ENCODE peak calls at places on chromosomes 16 and 17, in five cellular contexts. One of them, this sample, is unnamed.

GRCh38 chr16:80058236-80058635 is 457.7 kb upstream of the MAF start:
- DNase-seq in SK-N-SH: no peak
- DNase-seq in K562: no peak
- DNase-seq in HepG2: no peak
- DNase-seq in GM12878: no peak
- DNase-seq in this sample: no peak

GRCh38 chr16:89011909-89012621 is 35.1 kb upstream of the CBFA2T3 start:
- DNase-seq in SK-N-SH: no peak
- DNase-seq in K562: no peak
- DNase-seq in HepG2: no peak
- DNase-seq in GM12878: no peak
- DNase-seq in this sample: no peak

GRCh38 chr17:41965694-41966375 is 760 bp upstream of the CNP start:
- DNase-seq in SK-N-SH: peak; percentile 54
- DNase-seq in K562: peak; percentile 81
- DNase-seq in HepG2: peak; percentile 88
- DNase-seq in GM12878: no peak
- DNase-seq in this sample: peak; percentile 46

GRCh38 chr16:2447920-2448583 is 11.9 kb upstream of the TEDC2 start:
- DNase-seq in SK-N-SH: no peak
- DNase-seq in K562: no peak
- DNase-seq in HepG2: no peak
- DNase-seq in GM12878: no peak
- DNase-seq in this sample: no peak

GRCh38 chr17:41116292-41116691 is 1.9 kb downstream of the KRTAP4-11 start:
- DNase-seq in SK-N-SH: no peak
- DNase-seq in K562: no peak
- DNase-seq in HepG2: no peak
- DNase-seq in GM12878: no peak
- DNase-seq in this sample: no peak

GRCh38 chr17:82372063-82372590 is 562 bp downstream of the UTS2R start:
- DNase-seq in SK-N-SH: peak; percentile 59
- DNase-seq in K562: no peak
- DNase-seq in HepG2: no peak
- DNase-seq in GM12878: no peak
- DNase-seq in this sample: no peak

GRCh38 chr17:30921544-30922196 is at the start of gene ADAP2:
- DNase-seq in SK-N-SH: peak; percentile 69
- DNase-seq in K562: peak; percentile 72
- DNase-seq in HepG2: no peak
- DNase-seq in GM12878: no peak
- DNase-seq in this sample: peak; percentile 46

GRCh38 chr17:49822829-49823228 is 25.0 kb downstream of the TAC4 start:
- DNase-seq in SK-N-SH: no peak
- DNase-seq in K562: peak; percentile 44
- DNase-seq in HepG2: no peak
- DNase-seq in GM12878: no peak
- DNase-seq in this sample: no peak

GRCh38 chr17:37774508-37774907 is 29.6 kb upstream of the HNF1B start:
- DNase-seq in SK-N-SH: no peak
- DNase-seq in K562: no peak
- DNase-seq in HepG2: no peak
- DNase-seq in GM12878: peak; percentile 91
- DNase-seq in this sample: no peak

GRCh38 chr16:28543072-28543471 is 4.3 kb upstream of the NUPR1 start:
- DNase-seq in SK-N-SH: no peak
- DNase-seq in K562: no peak
- DNase-seq in HepG2: no peak
- DNase-seq in GM12878: no peak
- DNase-seq in this sample: no peak

GRCh38 chr17:1095093-1095852 is 84.5 kb downstream of the ABR start:
- DNase-seq in SK-N-SH: no peak
- DNase-seq in K562: no peak
- DNase-seq in HepG2: no peak
- DNase-seq in GM12878: no peak
- DNase-seq in this sample: no peak

GRCh38 chr17:9284884-9285283 is 263.6 kb downstream of the NTN1 start:
- DNase-seq in SK-N-SH: no peak
- DNase-seq in K562: no peak
- DNase-seq in HepG2: no peak
- DNase-seq in GM12878: no peak
- DNase-seq in this sample: no peak

GRCh38 chr16:1345087-1345486 is 6.6 kb downstream of the TSR3 start:
- DNase-seq in SK-N-SH: no peak
- DNase-seq in K562: no peak
- DNase-seq in HepG2: no peak
- DNase-seq in GM12878: no peak
- DNase-seq in this sample: no peak

GRCh38 chr16:89410794-89411309 is 79.5 kb downstream of the ANKRD11 start:
- DNase-seq in SK-N-SH: peak; percentile 86
- DNase-seq in K562: no peak
- DNase-seq in HepG2: peak; percentile 34
- DNase-seq in GM12878: no peak
- DNase-seq in this sample: no peak

GRCh38 chr17:49035470-49036269 is 38.5 kb downstream of the IGF2BP1 start:
- DNase-seq in SK-N-SH: peak; percentile 84
- DNase-seq in K562: peak; percentile 64
- DNase-seq in HepG2: no peak
- DNase-seq in GM12878: no peak
- DNase-seq in this sample: peak; percentile 42

GRCh38 chr17:32798938-32799337 is 78.0 kb downstream of the MYO1D start:
- DNase-seq in SK-N-SH: no peak
- DNase-seq in K562: no peak
- DNase-seq in HepG2: no peak
- DNase-seq in GM12878: no peak
- DNase-seq in this sample: no peak

GRCh38 chr16:14419817-14420216 is 210.2 kb downstream of the PARN start:
- DNase-seq in SK-N-SH: no peak
- DNase-seq in K562: no peak
- DNase-seq in HepG2: no peak
- DNase-seq in GM12878: no peak
- DNase-seq in this sample: no peak

GRCh38 chr16:4176794-4177438 is 60.7 kb upstream of the ADCY9 start:
- DNase-seq in SK-N-SH: no peak
- DNase-seq in K562: peak; percentile 29
- DNase-seq in HepG2: peak; percentile 8
- DNase-seq in GM12878: peak; percentile 21
- DNase-seq in this sample: no peak

GRCh38 chr16:55411231-55411630 is 67.8 kb upstream of the MMP2 start:
- DNase-seq in SK-N-SH: no peak
- DNase-seq in K562: no peak
- DNase-seq in HepG2: no peak
- DNase-seq in GM12878: no peak
- DNase-seq in this sample: no peak

GRCh38 chr17:81867952-81868673 is 3.0 kb downstream of the ARHGDIA start:
- DNase-seq in SK-N-SH: peak; percentile 51
- DNase-seq in K562: peak; percentile 26
- DNase-seq in HepG2: no peak
- DNase-seq in GM12878: no peak
- DNase-seq in this sample: no peak

GRCh38 chr17:30312218-30312617 is 20.5 kb upstream of the BLMH start:
- DNase-seq in SK-N-SH: no peak
- DNase-seq in K562: no peak
- DNase-seq in HepG2: no peak
- DNase-seq in GM12878: no peak
- DNase-seq in this sample: no peak

GRCh38 chr16:11535494-11535893 is 51.2 kb downstream of the LITAF start:
- DNase-seq in SK-N-SH: no peak
- DNase-seq in K562: no peak
- DNase-seq in HepG2: peak; percentile 39
- DNase-seq in GM12878: no peak
- DNase-seq in this sample: no peak

GRCh38 chr17:50511058-50511457 is 2.8 kb downstream of the MYCBPAP start:
- DNase-seq in SK-N-SH: no peak
- DNase-seq in K562: no peak
- DNase-seq in HepG2: no peak
- DNase-seq in GM12878: peak; percentile 83
- DNase-seq in this sample: no peak

GRCh38 chr16:85486256-85486915 is 126.7 kb upstream of the GSE1 start:
- DNase-seq in SK-N-SH: no peak
- DNase-seq in K562: no peak
- DNase-seq in HepG2: no peak
- DNase-seq in GM12878: no peak
- DNase-seq in this sample: no peak

GRCh38 chr17:29172589-29172988 is 7.6 kb downstream of the MYO18A start:
- DNase-seq in SK-N-SH: no peak
- DNase-seq in K562: no peak
- DNase-seq in HepG2: no peak
- DNase-seq in GM12878: no peak
- DNase-seq in this sample: no peak
- TF ChIP-seq FOXM1 in SK-N-SH: no peak
- TF ChIP-seq FOXM1 in K562: no peak
- TF ChIP-seq FOXM1 in HepG2: no peak
- TF ChIP-seq FOXM1 in GM12878: no peak
- TF ChIP-seq FOXM1 in this sample: no peak

GRCh38 chr17:55004484-55004883 is 35.9 kb downstream of the STXBP4 start:
- DNase-seq in SK-N-SH: no peak
- DNase-seq in K562: no peak
- DNase-seq in HepG2: no peak
- DNase-seq in GM12878: no peak
- DNase-seq in this sample: no peak

DNA sequence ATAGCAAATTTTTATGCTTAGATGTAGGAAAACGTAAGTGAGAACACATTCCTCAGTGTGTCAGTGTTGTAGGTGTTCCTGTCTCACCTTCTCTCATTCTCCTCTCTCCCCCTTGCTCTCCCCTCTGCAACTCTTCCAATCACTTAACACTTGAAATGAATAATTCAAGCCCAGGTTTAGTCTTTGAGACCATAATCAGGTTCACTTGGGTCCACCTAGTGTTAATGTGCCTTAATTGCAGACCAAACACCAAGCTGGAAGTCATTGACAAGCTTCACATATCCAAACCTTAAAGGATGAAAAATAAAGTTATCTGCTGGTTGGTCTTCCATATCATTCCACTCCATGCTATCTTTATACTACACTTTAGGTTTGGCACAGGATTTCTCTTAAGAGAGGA is 37.0 kb downstream of the STXBP4 start:
- DNase-seq in SK-N-SH: peak; percentile 20
- DNase-seq in K562: peak; percentile 9
- DNase-seq in HepG2: peak; percentile 40
- DNase-seq in GM12878: no peak
- DNase-seq in this sample: peak; percentile 9
- TF ChIP-seq FOXM1 in SK-N-SH: no peak
- TF ChIP-seq FOXM1 in K562: no peak
- TF ChIP-seq FOXM1 in HepG2: no peak
- TF ChIP-seq FOXM1 in GM12878: no peak
- TF ChIP-seq FOXM1 in this sample: no peak

GRCh38 chr16:66847533-66848057 is 3.4 kb downstream of the CA7 start:
- DNase-seq in SK-N-SH: no peak
- DNase-seq in K562: no peak
- DNase-seq in HepG2: no peak
- DNase-seq in GM12878: no peak
- DNase-seq in this sample: no peak
- TF ChIP-seq FOXM1 in SK-N-SH: no peak
- TF ChIP-seq FOXM1 in K562: no peak
- TF ChIP-seq FOXM1 in HepG2: no peak
- TF ChIP-seq FOXM1 in GM12878: no peak
- TF ChIP-seq FOXM1 in this sample: no peak

GRCh38 chr17:70896843-70897242 is 727.5 kb downstream of the KCNJ2 start:
- DNase-seq in SK-N-SH: no peak
- DNase-seq in K562: no peak
- DNase-seq in HepG2: no peak
- DNase-seq in GM12878: no peak
- DNase-seq in this sample: no peak
- TF ChIP-seq FOXM1 in SK-N-SH: no peak
- TF ChIP-seq FOXM1 in K562: no peak
- TF ChIP-seq FOXM1 in HepG2: no peak
- TF ChIP-seq FOXM1 in GM12878: no peak
- TF ChIP-seq FOXM1 in this sample: no peak

GRCh38 chr17:18226284-18226945 is 980 bp downstream of the LLGL1 start:
- DNase-seq in SK-N-SH: peak; percentile 45
- DNase-seq in K562: no peak
- DNase-seq in HepG2: no peak
- DNase-seq in GM12878: no peak
- DNase-seq in this sample: no peak
- TF ChIP-seq FOXM1 in SK-N-SH: no peak
- TF ChIP-seq FOXM1 in K562: no peak
- TF ChIP-seq FOXM1 in HepG2: no peak
- TF ChIP-seq FOXM1 in GM12878: no peak
- TF ChIP-seq FOXM1 in this sample: no peak

DNA sequence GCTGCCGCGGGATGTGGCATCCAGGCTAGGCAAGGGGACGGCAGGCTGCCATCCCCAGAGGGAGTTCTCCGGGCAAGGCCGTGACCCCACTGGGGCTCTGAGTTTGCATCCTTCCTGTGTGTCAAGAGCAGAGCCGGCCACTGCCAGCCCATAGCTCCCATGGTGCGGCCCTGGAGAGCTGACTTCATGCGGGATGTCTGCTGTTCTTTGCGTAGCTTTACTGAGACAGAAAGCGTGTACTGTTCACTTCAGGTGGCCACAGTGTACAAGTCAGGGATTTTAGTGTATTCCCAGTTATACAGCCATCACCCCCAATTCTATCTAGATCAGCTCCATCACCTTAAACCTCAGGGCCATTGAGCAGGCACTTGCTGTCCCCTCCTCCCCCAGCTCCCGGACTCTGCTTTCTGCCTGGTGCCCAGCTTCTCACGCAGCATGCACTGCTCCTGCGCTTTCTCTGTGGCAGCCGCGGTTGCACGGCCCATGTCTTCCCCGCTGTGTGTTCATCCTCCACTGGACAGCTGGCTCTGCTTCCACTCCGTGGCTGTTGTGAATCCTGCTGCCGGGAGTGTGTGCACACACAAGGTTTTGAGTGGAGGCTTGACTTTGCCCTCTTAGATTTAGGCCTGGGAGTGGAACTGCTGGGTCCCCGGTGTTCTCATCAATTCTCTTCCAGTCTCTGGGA is 71.2 kb downstream of the KLHDC4 start:
- DNase-seq in SK-N-SH: no peak
- DNase-seq in K562: no peak
- DNase-seq in HepG2: no peak
- DNase-seq in GM12878: no peak
- DNase-seq in this sample: no peak
- TF ChIP-seq FOXM1 in SK-N-SH: no peak
- TF ChIP-seq FOXM1 in K562: no peak
- TF ChIP-seq FOXM1 in HepG2: no peak
- TF ChIP-seq FOXM1 in GM12878: no peak
- TF ChIP-seq FOXM1 in this sample: no peak

DNA sequence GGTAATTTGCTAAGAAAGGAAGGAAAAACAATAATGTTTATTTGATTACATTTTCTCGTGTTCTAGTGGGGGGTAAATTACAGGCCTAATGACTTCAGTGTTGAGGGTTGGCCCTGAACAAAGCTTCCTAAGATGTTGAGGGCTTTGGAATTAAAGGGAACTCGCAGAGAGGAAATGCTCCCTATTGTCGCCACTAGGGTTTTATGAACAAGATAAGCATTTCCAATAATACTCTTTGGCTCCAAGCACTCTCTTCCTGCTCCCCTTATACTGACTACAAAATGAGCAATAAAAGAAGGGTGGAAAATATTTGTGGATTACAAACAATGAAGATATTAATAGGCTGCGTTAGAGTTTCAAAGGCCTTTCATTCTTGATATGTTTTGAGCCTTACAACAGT is 363.6 kb downstream of the HS3ST3B1 start:
- DNase-seq in SK-N-SH: no peak
- DNase-seq in K562: peak; percentile 4
- DNase-seq in HepG2: no peak
- DNase-seq in GM12878: no peak
- DNase-seq in this sample: no peak
- TF ChIP-seq FOXM1 in SK-N-SH: no peak
- TF ChIP-seq FOXM1 in K562: no peak
- TF ChIP-seq FOXM1 in HepG2: no peak
- TF ChIP-seq FOXM1 in GM12878: no peak
- TF ChIP-seq FOXM1 in this sample: no peak

This sample was measured in HEK293T.